ENCODE peak calls at places on chromosome 2, in eight cellular contexts. One of them, this sample, is unnamed.

GRCh38 chr2:39133215-39133851 is 12.5 kb upstream of the SOS1 start:
- DNase-seq in stimulated activated CD8-positive, alpha-beta memory T cell treated with anti-CD3 and anti-CD28 coated beads, Interleukin-15, amount 100 ng/mL, for 24 hours: no peak
- DNase-seq in naive thymus-derived CD8-positive, alpha-beta T cell: no peak
- DNase-seq in A549: no peak
- DNase-seq in T-helper 9 cell: no peak
- DNase-seq in activated naive CD8-positive, alpha-beta T cell treated with anti-CD3 and anti-CD28 coated beads for 36 hours: no peak
- DNase-seq in heart left ventricle: no peak
- DNase-seq in nephron progenitor cell: no peak
- DNase-seq in this sample: no peak

GRCh38 chr2:36329746-36330145 is 25.8 kb upstream of the CRIM1 start:
- DNase-seq in stimulated activated CD8-positive, alpha-beta memory T cell treated with anti-CD3 and anti-CD28 coated beads, Interleukin-15, amount 100 ng/mL, for 24 hours: no peak
- DNase-seq in naive thymus-derived CD8-positive, alpha-beta T cell: no peak
- DNase-seq in heart left ventricle: no peak
- DNase-seq in A549: peak; percentile 52
- DNase-seq in T-helper 9 cell: no peak
- DNase-seq in nephron progenitor cell: no peak
- DNase-seq in activated naive CD8-positive, alpha-beta T cell treated with anti-CD3 and anti-CD28 coated beads for 36 hours: no peak
- DNase-seq in this sample: no peak

GRCh38 chr2:173076557-173077345 is 1.1 kb downstream of the MAP3K20 start:
- DNase-seq in activated naive CD8-positive, alpha-beta T cell treated with anti-CD3 and anti-CD28 coated beads for 36 hours: peak; percentile 38
- DNase-seq in naive thymus-derived CD8-positive, alpha-beta T cell: no peak
- DNase-seq in T-helper 9 cell: peak; percentile 4
- DNase-seq in heart left ventricle: peak; percentile 51
- DNase-seq in nephron progenitor cell: peak; percentile 60
- DNase-seq in stimulated activated CD8-positive, alpha-beta memory T cell treated with anti-CD3 and anti-CD28 coated beads, Interleukin-15, amount 100 ng/mL, for 24 hours: no peak
- DNase-seq in A549: no peak
- DNase-seq in this sample: no peak

GRCh38 chr2:160506371-160507045 is 12.9 kb upstream of the RBMS1 start:
- DNase-seq in nephron progenitor cell: no peak
- DNase-seq in heart left ventricle: no peak
- DNase-seq in T-helper 9 cell: no peak
- DNase-seq in stimulated activated CD8-positive, alpha-beta memory T cell treated with anti-CD3 and anti-CD28 coated beads, Interleukin-15, amount 100 ng/mL, for 24 hours: no peak
- DNase-seq in activated naive CD8-positive, alpha-beta T cell treated with anti-CD3 and anti-CD28 coated beads for 36 hours: no peak
- DNase-seq in A549: no peak
- DNase-seq in naive thymus-derived CD8-positive, alpha-beta T cell: no peak
- DNase-seq in this sample: no peak

GRCh38 chr2:211133766-211134165 is 577.4 kb downstream of the CPS1 start:
- DNase-seq in stimulated activated CD8-positive, alpha-beta memory T cell treated with anti-CD3 and anti-CD28 coated beads, Interleukin-15, amount 100 ng/mL, for 24 hours: no peak
- DNase-seq in activated naive CD8-positive, alpha-beta T cell treated with anti-CD3 and anti-CD28 coated beads for 36 hours: no peak
- DNase-seq in naive thymus-derived CD8-positive, alpha-beta T cell: no peak
- DNase-seq in nephron progenitor cell: no peak
- DNase-seq in T-helper 9 cell: no peak
- DNase-seq in heart left ventricle: no peak
- DNase-seq in A549: no peak
- DNase-seq in this sample: no peak

GRCh38 chr2:117814417-117815264 is at the start of gene DDX18:
- DNase-seq in T-helper 9 cell: peak; percentile 96
- DNase-seq in heart left ventricle: peak; percentile 97
- DNase-seq in stimulated activated CD8-positive, alpha-beta memory T cell treated with anti-CD3 and anti-CD28 coated beads, Interleukin-15, amount 100 ng/mL, for 24 hours: peak; percentile 81
- DNase-seq in nephron progenitor cell: peak; percentile 96
- DNase-seq in naive thymus-derived CD8-positive, alpha-beta T cell: peak; percentile 97
- DNase-seq in activated naive CD8-positive, alpha-beta T cell treated with anti-CD3 and anti-CD28 coated beads for 36 hours: peak; percentile 96
- DNase-seq in A549: peak; percentile 50
- DNase-seq in this sample: peak; percentile 98

GRCh38 chr2:204072443-204073324 is 136.1 kb downstream of the ICOS start:
- DNase-seq in nephron progenitor cell: peak; percentile 71
- DNase-seq in stimulated activated CD8-positive, alpha-beta memory T cell treated with anti-CD3 and anti-CD28 coated beads, Interleukin-15, amount 100 ng/mL, for 24 hours: peak; percentile 46
- DNase-seq in activated naive CD8-positive, alpha-beta T cell treated with anti-CD3 and anti-CD28 coated beads for 36 hours: peak; percentile 66
- DNase-seq in naive thymus-derived CD8-positive, alpha-beta T cell: peak; percentile 37
- DNase-seq in heart left ventricle: no peak
- DNase-seq in A549: peak; percentile 8
- DNase-seq in T-helper 9 cell: peak; percentile 40
- DNase-seq in this sample: peak; percentile 2

GRCh38 chr2:3267869-3268704 is 109.5 kb downstream of the EIPR1 start:
- DNase-seq in T-helper 9 cell: no peak
- DNase-seq in heart left ventricle: no peak
- DNase-seq in activated naive CD8-positive, alpha-beta T cell treated with anti-CD3 and anti-CD28 coated beads for 36 hours: no peak
- DNase-seq in nephron progenitor cell: no peak
- DNase-seq in A549: no peak
- DNase-seq in stimulated activated CD8-positive, alpha-beta memory T cell treated with anti-CD3 and anti-CD28 coated beads, Interleukin-15, amount 100 ng/mL, for 24 hours: no peak
- DNase-seq in naive thymus-derived CD8-positive, alpha-beta T cell: no peak
- DNase-seq in this sample: no peak

GRCh38 chr2:148565272-148565894 is 79.2 kb upstream of the EPC2 start:
- DNase-seq in naive thymus-derived CD8-positive, alpha-beta T cell: no peak
- DNase-seq in A549: no peak
- DNase-seq in nephron progenitor cell: no peak
- DNase-seq in activated naive CD8-positive, alpha-beta T cell treated with anti-CD3 and anti-CD28 coated beads for 36 hours: no peak
- DNase-seq in stimulated activated CD8-positive, alpha-beta memory T cell treated with anti-CD3 and anti-CD28 coated beads, Interleukin-15, amount 100 ng/mL, for 24 hours: no peak
- DNase-seq in T-helper 9 cell: no peak
- DNase-seq in heart left ventricle: no peak
- DNase-seq in this sample: no peak